ENCODE peak calls at places on chromosomes 16 and 17, in ten cellular contexts. One of them, this sample, is unnamed.

GRCh38 chr16:25111403-25112166 is at the start of gene LCMT1:
- DNase-seq in lower leg skin: peak
- DNase-seq in kidney epithelial cell: peak
- DNase-seq in BJ: peak
- DNase-seq in tibial nerve: peak
- DNase-seq in AG09309: peak
- DNase-seq in mammary epithelial cell: peak
- DNase-seq in GM12864: peak
- DNase-seq in body of pancreas: peak
- DNase-seq in uterus: peak
- DNase-seq in this sample: peak

GRCh38 chr16:85142771-85143211 is 30.5 kb upstream of the CIBAR2 start:
- DNase-seq in lower leg skin: no peak
- DNase-seq in kidney epithelial cell: no peak
- DNase-seq in BJ: no peak
- DNase-seq in tibial nerve: no peak
- DNase-seq in AG09309: no peak
- DNase-seq in mammary epithelial cell: no peak
- DNase-seq in GM12864: no peak
- DNase-seq in body of pancreas: no peak
- DNase-seq in uterus: no peak
- DNase-seq in this sample: no peak

GRCh38 chr16:67415872-67416793 is at the start of gene ZDHHC1:
- DNase-seq in lower leg skin: no peak
- DNase-seq in kidney epithelial cell: no peak
- DNase-seq in BJ: no peak
- DNase-seq in tibial nerve: no peak
- DNase-seq in AG09309: no peak
- DNase-seq in mammary epithelial cell: peak
- DNase-seq in GM12864: no peak
- DNase-seq in body of pancreas: peak
- DNase-seq in uterus: peak
- DNase-seq in this sample: no peak

GRCh38 chr17:50871369-50871768 is 5.2 kb upstream of the TOB1 start:
- DNase-seq in lower leg skin: no peak
- DNase-seq in kidney epithelial cell: no peak
- DNase-seq in BJ: no peak
- DNase-seq in tibial nerve: no peak
- DNase-seq in AG09309: no peak
- DNase-seq in mammary epithelial cell: no peak
- DNase-seq in GM12864: no peak
- DNase-seq in body of pancreas: no peak
- DNase-seq in uterus: no peak
- DNase-seq in this sample: no peak

GRCh38 chr16:4115209-4115940 is 867 bp downstream of the ADCY9 start:
- DNase-seq in lower leg skin: peak
- DNase-seq in kidney epithelial cell: peak
- DNase-seq in BJ: no peak
- DNase-seq in tibial nerve: no peak
- DNase-seq in AG09309: no peak
- DNase-seq in mammary epithelial cell: peak
- DNase-seq in GM12864: no peak
- DNase-seq in body of pancreas: peak
- DNase-seq in uterus: peak
- DNase-seq in this sample: no peak

GRCh38 chr16:11079657-11080187 is 135.4 kb downstream of the CLEC16A start:
- DNase-seq in lower leg skin: no peak
- DNase-seq in kidney epithelial cell: no peak
- DNase-seq in BJ: peak
- DNase-seq in tibial nerve: no peak
- DNase-seq in AG09309: peak
- DNase-seq in mammary epithelial cell: peak
- DNase-seq in GM12864: no peak
- DNase-seq in body of pancreas: no peak
- DNase-seq in uterus: no peak
- DNase-seq in this sample: peak

GRCh38 chr16:569445-570254 is at the start of gene PIGQ:
- DNase-seq in lower leg skin: peak
- DNase-seq in kidney epithelial cell: no peak
- DNase-seq in BJ: no peak
- DNase-seq in tibial nerve: peak
- DNase-seq in AG09309: no peak
- DNase-seq in mammary epithelial cell: peak
- DNase-seq in GM12864: no peak
- DNase-seq in body of pancreas: peak
- DNase-seq in uterus: peak
- DNase-seq in this sample: no peak

GRCh38 chr17:9179602-9180001 is 158.3 kb downstream of the NTN1 start:
- DNase-seq in lower leg skin: no peak
- DNase-seq in kidney epithelial cell: no peak
- DNase-seq in BJ: no peak
- DNase-seq in tibial nerve: no peak
- DNase-seq in AG09309: no peak
- DNase-seq in mammary epithelial cell: no peak
- DNase-seq in GM12864: no peak
- DNase-seq in body of pancreas: no peak
- DNase-seq in uterus: no peak
- DNase-seq in this sample: no peak

GRCh38 chr17:76720211-76720610 is 6.2 kb downstream of the JMJD6 start:
- DNase-seq in lower leg skin: peak
- DNase-seq in kidney epithelial cell: no peak
- DNase-seq in BJ: no peak
- DNase-seq in tibial nerve: no peak
- DNase-seq in AG09309: no peak
- DNase-seq in mammary epithelial cell: no peak
- DNase-seq in GM12864: no peak
- DNase-seq in body of pancreas: no peak
- DNase-seq in uterus: peak
- DNase-seq in this sample: no peak

GRCh38 chr17:55825213-55825612 is 74.4 kb downstream of the PCTP start:
- DNase-seq in lower leg skin: no peak
- DNase-seq in kidney epithelial cell: no peak
- DNase-seq in BJ: no peak
- DNase-seq in tibial nerve: no peak
- DNase-seq in AG09309: no peak
- DNase-seq in mammary epithelial cell: peak
- DNase-seq in GM12864: no peak
- DNase-seq in body of pancreas: no peak
- DNase-seq in uterus: no peak
- DNase-seq in this sample: no peak
- TF ChIP-seq CTCF in lower leg skin: no peak
- TF ChIP-seq CTCF in kidney epithelial cell: peak
- TF ChIP-seq CTCF in BJ: no peak
- TF ChIP-seq CTCF in tibial nerve: no peak
- TF ChIP-seq CTCF in AG09309: peak
- TF ChIP-seq CTCF in mammary epithelial cell: peak
- TF ChIP-seq CTCF in GM12864: peak
- TF ChIP-seq CTCF in body of pancreas: no peak
- TF ChIP-seq CTCF in uterus: no peak
- TF ChIP-seq CTCF in this sample: no peak

GRCh38 chr17:17043668-17044226 is 1.5 kb downstream of the MPRIP start:
- DNase-seq in lower leg skin: peak
- DNase-seq in kidney epithelial cell: no peak
- DNase-seq in BJ: no peak
- DNase-seq in tibial nerve: no peak
- DNase-seq in AG09309: no peak
- DNase-seq in mammary epithelial cell: no peak
- DNase-seq in GM12864: no peak
- DNase-seq in body of pancreas: no peak
- DNase-seq in uterus: no peak
- DNase-seq in this sample: no peak

GRCh38 chr17:17042851-17043667 is 802 bp downstream of the MPRIP start:
- DNase-seq in lower leg skin: peak
- DNase-seq in kidney epithelial cell: no peak
- DNase-seq in BJ: no peak
- DNase-seq in tibial nerve: no peak
- DNase-seq in AG09309: no peak
- DNase-seq in mammary epithelial cell: peak
- DNase-seq in GM12864: no peak
- DNase-seq in body of pancreas: no peak
- DNase-seq in uterus: no peak
- DNase-seq in this sample: no peak

GRCh38 chr17:17048106-17048505 is 5.8 kb downstream of the MPRIP start:
- DNase-seq in lower leg skin: peak
- DNase-seq in kidney epithelial cell: no peak
- DNase-seq in BJ: no peak
- DNase-seq in tibial nerve: no peak
- DNase-seq in AG09309: no peak
- DNase-seq in mammary epithelial cell: no peak
- DNase-seq in GM12864: no peak
- DNase-seq in body of pancreas: no peak
- DNase-seq in uterus: no peak
- DNase-seq in this sample: no peak

GRCh38 chr17:17042381-17042736 is at the start of gene MPRIP:
- DNase-seq in lower leg skin: no peak
- DNase-seq in kidney epithelial cell: no peak
- DNase-seq in BJ: no peak
- DNase-seq in tibial nerve: no peak
- DNase-seq in AG09309: no peak
- DNase-seq in mammary epithelial cell: no peak
- DNase-seq in GM12864: no peak
- DNase-seq in body of pancreas: no peak
- DNase-seq in uterus: no peak
- DNase-seq in this sample: no peak

DNA sequence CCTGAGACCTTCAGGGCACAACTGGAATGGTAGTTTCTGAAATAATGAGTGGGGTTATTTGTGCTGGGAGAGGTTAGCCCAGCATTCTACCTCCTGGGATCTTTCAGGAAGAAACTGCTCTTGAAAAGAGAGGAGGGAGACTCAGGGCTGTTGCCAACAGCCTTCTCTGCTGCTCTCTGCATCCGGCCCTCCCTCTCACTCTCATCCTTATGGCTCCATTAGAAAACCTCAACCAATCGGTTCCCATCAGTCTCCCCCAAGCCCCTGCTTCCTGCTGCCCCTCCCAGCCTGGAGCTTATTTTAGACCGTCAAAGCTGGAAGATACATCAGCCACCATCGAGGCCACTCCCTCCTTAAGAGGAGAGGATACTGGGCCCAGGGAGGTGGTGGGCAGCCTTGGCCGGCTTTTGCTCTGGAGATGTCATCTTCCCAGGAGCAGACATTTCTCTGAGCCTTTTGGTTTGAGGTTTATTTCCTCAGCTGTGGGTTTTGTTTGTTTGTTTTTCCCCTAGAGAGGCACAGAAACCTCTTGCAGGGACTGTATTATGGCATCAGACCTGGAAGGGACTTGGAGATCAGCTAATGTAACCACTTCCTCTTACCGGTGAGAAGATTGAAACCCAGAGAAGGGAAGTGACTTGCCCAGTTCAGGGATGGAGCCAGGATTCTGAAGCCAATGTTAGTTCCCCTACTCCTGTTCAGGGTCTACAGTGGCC is 2.7 kb downstream of the MPRIP start:
- DNase-seq in lower leg skin: peak
- DNase-seq in kidney epithelial cell: no peak
- DNase-seq in BJ: peak
- DNase-seq in tibial nerve: no peak
- DNase-seq in AG09309: peak
- DNase-seq in mammary epithelial cell: peak
- DNase-seq in GM12864: peak
- DNase-seq in body of pancreas: no peak
- DNase-seq in uterus: peak
- DNase-seq in this sample: no peak
- H3K4me3 ChIP-seq in lower leg skin: no peak
- H3K4me3 ChIP-seq in kidney epithelial cell: peak
- H3K4me3 ChIP-seq in BJ: peak
- H3K4me3 ChIP-seq in tibial nerve: peak
- H3K4me3 ChIP-seq in AG09309: peak
- H3K4me3 ChIP-seq in mammary epithelial cell: peak
- H3K4me3 ChIP-seq in GM12864: peak
- H3K4me3 ChIP-seq in body of pancreas: no peak
- H3K4me3 ChIP-seq in uterus: peak
- H3K4me3 ChIP-seq in this sample: peak

DNA sequence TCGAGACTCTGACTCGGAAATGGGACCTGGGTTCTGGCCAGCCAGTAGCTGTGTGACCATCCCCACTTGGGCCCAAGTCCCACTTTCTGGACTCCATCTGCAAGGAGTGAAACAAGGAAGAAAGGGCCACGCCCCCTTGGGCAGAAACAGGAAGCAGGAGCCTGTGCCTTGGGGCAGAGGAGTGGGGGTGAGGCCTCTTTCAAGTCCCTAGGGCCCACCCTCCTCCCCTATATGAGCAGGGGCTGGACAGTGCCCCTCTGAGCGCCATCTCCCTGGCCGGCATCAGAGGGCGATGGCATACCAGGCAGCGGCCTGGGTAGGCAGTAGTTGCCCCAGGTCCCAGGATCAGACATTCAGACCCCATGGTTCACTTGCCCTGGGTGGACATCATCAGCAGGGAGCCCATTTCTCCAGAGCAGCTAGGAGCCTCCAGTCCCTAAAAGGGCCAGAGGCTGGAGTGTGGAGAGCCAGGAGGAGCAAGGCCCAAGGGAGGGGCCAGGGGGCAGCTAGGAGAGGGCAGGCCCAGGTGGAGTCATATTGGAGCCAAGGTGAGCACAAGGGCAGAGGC is 7.1 kb downstream of the BCAR1 start:
- DNase-seq in lower leg skin: no peak
- DNase-seq in kidney epithelial cell: no peak
- DNase-seq in BJ: no peak
- DNase-seq in tibial nerve: peak
- DNase-seq in AG09309: no peak
- DNase-seq in mammary epithelial cell: no peak
- DNase-seq in GM12864: no peak
- DNase-seq in body of pancreas: no peak
- DNase-seq in uterus: peak
- DNase-seq in this sample: no peak
- TF ChIP-seq CTCF in lower leg skin: no peak
- TF ChIP-seq CTCF in kidney epithelial cell: no peak
- TF ChIP-seq CTCF in BJ: no peak
- TF ChIP-seq CTCF in tibial nerve: no peak
- TF ChIP-seq CTCF in AG09309: peak
- TF ChIP-seq CTCF in mammary epithelial cell: no peak
- TF ChIP-seq CTCF in GM12864: no peak
- TF ChIP-seq CTCF in body of pancreas: no peak
- TF ChIP-seq CTCF in uterus: no peak
- TF ChIP-seq CTCF in this sample: no peak

GRCh38 chr17:10547351-10547750 is 2.1 kb downstream of the MYH2 start:
- DNase-seq in lower leg skin: no peak
- DNase-seq in kidney epithelial cell: no peak
- DNase-seq in BJ: no peak
- DNase-seq in tibial nerve: no peak
- DNase-seq in AG09309: no peak
- DNase-seq in mammary epithelial cell: no peak
- DNase-seq in GM12864: no peak
- DNase-seq in body of pancreas: no peak
- DNase-seq in uterus: no peak
- DNase-seq in this sample: no peak

GRCh38 chr17:10549108-10549842 is at the start of gene MYH2:
- DNase-seq in lower leg skin: no peak
- DNase-seq in kidney epithelial cell: no peak
- DNase-seq in BJ: no peak
- DNase-seq in tibial nerve: no peak
- DNase-seq in AG09309: no peak
- DNase-seq in mammary epithelial cell: no peak
- DNase-seq in GM12864: no peak
- DNase-seq in body of pancreas: no peak
- DNase-seq in uterus: no peak
- DNase-seq in this sample: no peak

DNA sequence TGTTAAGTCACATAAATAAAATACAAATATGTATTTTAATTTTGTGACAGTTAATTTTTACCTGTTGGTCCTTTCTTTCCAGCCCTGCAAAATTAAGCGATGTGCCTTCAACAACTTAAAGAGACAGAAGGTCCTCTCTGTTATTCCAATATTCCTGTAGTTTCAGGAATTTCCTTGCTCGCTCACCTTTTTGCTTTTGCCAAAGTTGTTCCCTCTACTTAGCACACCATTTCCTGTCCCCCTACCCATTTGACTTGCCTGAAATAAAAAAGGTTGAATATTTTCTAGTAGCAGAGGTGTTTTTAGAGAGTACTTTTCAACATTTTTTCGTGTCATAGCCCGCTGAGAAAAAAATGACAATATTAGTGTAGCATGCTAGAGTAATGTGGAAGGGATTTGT is 556 bp upstream of the MYH2 start:
- DNase-seq in lower leg skin: no peak
- DNase-seq in kidney epithelial cell: no peak
- DNase-seq in BJ: no peak
- DNase-seq in tibial nerve: no peak
- DNase-seq in AG09309: no peak
- DNase-seq in mammary epithelial cell: no peak
- DNase-seq in GM12864: no peak
- DNase-seq in body of pancreas: no peak
- DNase-seq in uterus: no peak
- DNase-seq in this sample: no peak
- H3K4me3 ChIP-seq in lower leg skin: no peak
- H3K4me3 ChIP-seq in kidney epithelial cell: no peak
- H3K4me3 ChIP-seq in BJ: no peak
- H3K4me3 ChIP-seq in tibial nerve: no peak
- H3K4me3 ChIP-seq in AG09309: no peak
- H3K4me3 ChIP-seq in mammary epithelial cell: no peak
- H3K4me3 ChIP-seq in GM12864: no peak
- H3K4me3 ChIP-seq in body of pancreas: no peak
- H3K4me3 ChIP-seq in uterus: no peak
- H3K4me3 ChIP-seq in this sample: no peak